ENCODE peak calls at places on chromosomes 11 and 22, in seven cellular contexts. Q is right lobe of liver, G is IMR-90, L is DND-41, O is fibroblast of mammary gland, U is WTC11, Y is HFF-Myc. F is an unnamed sample.

GRCh38 chr11:47161890-47162289 is 14.8 kb downstream of the ARFGAP2 start:
- DNase-seq in O (peak), L (no peak), U (no peak), Y (no peak), Q (no peak), G (peak), F (no peak)

GRCh38 chr11:61919841-61920631 is 2.7 kb upstream of the RAB3IL1 start:
- DNase-seq in L (no peak), Y (no peak), O (no peak), Q (no peak), U (no peak), G (no peak), F (no peak)

GRCh38 chr22:47032956-47033647 is 270.7 kb downstream of the TBC1D22A start:
- DNase-seq in Q (no peak), O (no peak), Y (no peak), U (no peak), G (no peak), L (no peak), F (no peak)

GRCh38 chr11:28878025-28878424 is 769.8 kb downstream of the METTL15 start:
- DNase-seq in G (peak), Y (no peak), L (no peak), Q (no peak), O (peak), U (no peak), F (no peak)

GRCh38 chr22:31337178-31337577 is 9.0 kb downstream of the PATZ1 start:
- DNase-seq in O (peak), U (no peak), L (no peak), Y (no peak), G (peak), Q (peak), F (no peak)

GRCh38 chr11:61067782-61068181 is 34.5 kb upstream of the CD5 start:
- DNase-seq in Q (no peak), O (no peak), L (no peak), U (no peak), Y (no peak), G (no peak), F (no peak)

GRCh38 chr22:39518996-39519680 is 1.2 kb upstream of the ATF4 start:
- DNase-seq in U (no peak), O (peak), Q (no peak), L (peak), G (peak), Y (no peak), F (no peak)

GRCh38 chr22:46484861-46485595 is 52.4 kb downstream of the CELSR1 start:
- DNase-seq in G (peak), U (no peak), Q (no peak), L (no peak), Y (no peak), O (peak), F (no peak)

GRCh38 chr22:33600113-33600512 is 320.2 kb downstream of the LARGE1 start:
- DNase-seq in Q (no peak), Y (no peak), L (no peak), O (no peak), G (no peak), U (no peak), F (no peak)

GRCh38 chr11:15920856-15921629 is 435.3 kb downstream of the SOX6 start:
- DNase-seq in O (no peak), U (no peak), Q (no peak), L (no peak), G (peak), Y (no peak), F (no peak)

GRCh38 chr11:14577835-14578529 is 57.8 kb upstream of the PSMA1 start:
- DNase-seq in Q (no peak), U (no peak), G (no peak), Y (no peak), O (no peak), L (no peak), F (no peak)

GRCh38 chr11:62439785-62440602 is 21.2 kb downstream of the SCGB1A1 start:
- DNase-seq in O (peak), Y (no peak), Q (no peak), L (no peak), G (peak), U (no peak), F (no peak)

GRCh38 chr22:46104170-46104880 is 46.0 kb upstream of the PPARA start:
- DNase-seq in Y (no peak), G (no peak), O (peak), Q (no peak), U (no peak), L (no peak), F (no peak)

GRCh38 chr11:19433367-19433766 is 192.6 kb upstream of the E2F8 start:
- DNase-seq in U (no peak), L (no peak), Q (no peak), G (no peak), O (no peak), Y (no peak), F (no peak)

GRCh38 chr11:104946907-104947306 is 21.5 kb downstream of the CASP4 start:
- DNase-seq in Y (no peak), Q (no peak), U (no peak), L (peak), O (peak), G (peak), F (peak)

GRCh38 chr11:34165786-34166557 is 60.5 kb downstream of the NAT10 start:
- DNase-seq in Y (no peak), Q (no peak), U (peak), O (peak), L (no peak), G (no peak), F (no peak)

GRCh38 chr11:129313588-129314288 is 61.9 kb upstream of the BARX2 start:
- DNase-seq in G (peak), Q (no peak), O (peak), L (no peak), U (no peak), Y (no peak), F (no peak)

GRCh38 chr22:39098026-39098425 is 982 bp downstream of the APOBEC3H start:
- DNase-seq in U (peak), L (no peak), G (no peak), Q (no peak), Y (no peak), O (no peak), F (no peak)

GRCh38 chr11:198236-198806 is 5.4 kb downstream of the SCGB1C1 start:
- DNase-seq in Q (peak), U (no peak), O (no peak), G (no peak), L (peak), Y (no peak), F (no peak)

GRCh38 chr22:38317237-38317994 is at the start of gene CSNK1E:
- DNase-seq in Y (no peak), U (peak), Q (peak), L (peak), G (peak), O (no peak), F (peak)

GRCh38 chr11:22193348-22194051 is 615 bp downstream of the ANO5 start:
- DNase-seq in L (no peak), Y (no peak), Q (peak), U (peak), O (no peak), G (no peak), F (peak)

GRCh38 chr11:94922675-94923347 is 50.5 kb downstream of the CWC15 start:
- DNase-seq in L (no peak), Y (no peak), G (no peak), U (no peak), Q (no peak), O (no peak), F (no peak)

GRCh38 chr22:44701824-44702478 is at the start of gene PRR5:
- DNase-seq in O (peak), L (peak), U (peak), Y (peak), Q (peak), G (peak), F (peak)

GRCh38 chr22:20215742-20216141 is 52.4 kb downstream of the RTN4R start:
- DNase-seq in O (no peak), Y (no peak), G (no peak), U (no peak), L (no peak), Q (no peak), F (no peak)

GRCh38 chr11:27081056-27081455 is 40.4 kb downstream of the BBOX1 start:
- DNase-seq in U (no peak), G (peak), L (no peak), Y (no peak), O (peak), Q (no peak), F (no peak)

GRCh38 chr11:125070699-125071254 is 7.7 kb downstream of the SLC37A2 start:
- DNase-seq in U (no peak), L (no peak), Q (peak), Y (no peak), G (peak), O (peak), F (no peak)

GRCh38 chr11:12179521-12179920 is 69.1 kb downstream of the MICAL2 start:
- DNase-seq in U (no peak), Q (no peak), Y (no peak), O (no peak), G (no peak), L (no peak), F (no peak)

GRCh38 chr11:68966894-68967780 is 13.6 kb downstream of the MRGPRD start:
- DNase-seq in Y (no peak), L (no peak), Q (no peak), O (no peak), G (no peak), U (peak), F (no peak)

GRCh38 chr11:10894666-10895065 is 36.8 kb upstream of the ZBED5 start:
- DNase-seq in Q (no peak), O (no peak), Y (no peak), L (no peak), G (no peak), U (no peak), F (no peak)

GRCh38 chr11:109033627-109034340 is 368.9 kb downstream of the DDX10 start:
- DNase-seq in G (peak), O (peak), U (no peak), Y (peak), Q (no peak), L (no peak), F (no peak)

GRCh38 chr11:27722945-27723344 is 22.7 kb upstream of the BDNF start:
- DNase-seq in L (no peak), Y (no peak), G (no peak), Q (no peak), U (peak), O (no peak), F (no peak)

GRCh38 chr11:12166299-12167092 is 56.1 kb downstream of the MICAL2 start:
- DNase-seq in Q (no peak), O (no peak), Y (no peak), L (no peak), G (no peak), U (no peak), F (no peak)

GRCh38 chr22:37193629-37194191 is 5.7 kb upstream of the C1QTNF6 start:
- DNase-seq in Q (peak), O (peak), Y (no peak), L (no peak), G (peak), U (no peak), F (no peak)

GRCh38 chr22:23132376-23133091 is 9.3 kb downstream of the RSPH14 start:
- DNase-seq in U (no peak), G (no peak), O (no peak), Y (no peak), L (no peak), Q (no peak), F (no peak)

GRCh38 chr11:69883292-69884255 is 64.4 kb upstream of the FGF3 start:
- DNase-seq in G (no peak), L (no peak), U (no peak), Q (no peak), O (no peak), Y (no peak), F (no peak)

GRCh38 chr11:7892751-7893356 is 38.2 kb downstream of the OR10A6 start:
- DNase-seq in L (peak), U (no peak), Q (no peak), G (peak), O (peak), Y (peak), F (no peak)

GRCh38 chr22:41951898-41952474 is at the start of gene SMIM45:
- DNase-seq in U (peak), G (no peak), Q (no peak), O (no peak), L (no peak), Y (no peak), F (no peak)
- TF ChIP-seq CTCF in U (no peak), G (no peak), Q (no peak), O (no peak), L (no peak), Y (no peak), F (no peak)

DNA sequence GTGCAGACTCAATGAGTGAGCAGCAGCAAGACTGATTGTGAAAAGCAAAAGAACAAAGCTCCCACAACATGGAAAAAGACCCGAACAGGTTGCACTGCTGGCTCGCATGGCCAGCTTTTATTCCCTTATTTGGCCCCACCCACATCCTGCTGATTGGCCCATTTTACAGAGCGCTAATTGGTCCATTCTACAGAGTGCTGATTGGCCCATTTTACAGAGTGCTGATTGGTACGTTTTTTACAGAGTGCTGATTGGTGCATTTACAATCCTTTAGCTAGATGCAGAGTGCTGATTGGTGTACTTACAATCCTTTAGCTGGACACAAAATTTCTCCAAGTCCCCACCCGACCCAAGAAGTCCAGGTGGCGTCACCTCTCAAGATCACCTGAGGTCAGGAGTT is 15.3 kb upstream of the SLC25A1 start:
- DNase-seq in U (no peak), L (no peak), O (no peak), Y (no peak), G (no peak), Q (no peak), F (no peak)
- TF ChIP-seq CTCF in U (no peak), L (no peak), O (no peak), Y (no peak), G (no peak), Q (no peak), F (no peak)

GRCh38 chr11:65218446-65218845 is 36.7 kb downstream of the CAPN1 start:
- DNase-seq in Y (no peak), G (no peak), U (no peak), Q (no peak), L (no peak), O (no peak), F (no peak)
- TF ChIP-seq CTCF in Y (no peak), G (no peak), U (no peak), Q (no peak), L (no peak), O (no peak), F (no peak)

DNA sequence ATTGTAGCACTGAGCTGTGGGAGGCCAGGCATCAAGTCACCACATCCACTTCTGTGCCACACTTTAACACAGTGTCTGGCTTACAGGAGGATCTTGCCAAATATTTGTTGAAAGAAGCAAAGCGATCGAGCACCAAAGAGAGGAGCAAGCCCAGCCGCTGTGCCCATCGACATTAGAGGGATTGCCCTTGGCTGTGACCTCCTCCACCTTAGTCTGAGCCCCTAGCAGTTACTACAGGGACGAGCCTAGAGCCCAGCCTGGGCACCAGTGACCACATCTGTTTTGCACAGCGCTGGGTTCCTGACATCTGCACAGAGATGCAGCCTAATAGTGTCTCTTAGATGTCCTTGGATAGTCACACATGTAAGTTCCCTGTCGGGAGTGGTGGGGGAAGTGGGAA is 17.7 kb downstream of the GRIK4 start:
- DNase-seq in Y (no peak), U (no peak), L (no peak), G (no peak), O (no peak), Q (no peak), F (no peak)
- TF ChIP-seq CTCF in Y (no peak), U (no peak), L (no peak), G (no peak), O (no peak), Q (no peak), F (no peak)

GRCh38 chr22:41047741-41048140 is 44.7 kb upstream of the EP300 start:
- DNase-seq in L (no peak), Y (no peak), O (peak), G (peak), U (no peak), Q (no peak), F (no peak)

GRCh38 chr22:41048791-41049717 is 43.3 kb upstream of the EP300 start:
- DNase-seq in O (peak), G (peak), L (no peak), U (peak), Y (peak), Q (peak), F (peak)

GRCh38 chr22:41052661-41053490 is 39.5 kb upstream of the EP300 start:
- DNase-seq in O (peak), U (no peak), Q (no peak), G (peak), L (no peak), Y (peak), F (no peak)

DNA sequence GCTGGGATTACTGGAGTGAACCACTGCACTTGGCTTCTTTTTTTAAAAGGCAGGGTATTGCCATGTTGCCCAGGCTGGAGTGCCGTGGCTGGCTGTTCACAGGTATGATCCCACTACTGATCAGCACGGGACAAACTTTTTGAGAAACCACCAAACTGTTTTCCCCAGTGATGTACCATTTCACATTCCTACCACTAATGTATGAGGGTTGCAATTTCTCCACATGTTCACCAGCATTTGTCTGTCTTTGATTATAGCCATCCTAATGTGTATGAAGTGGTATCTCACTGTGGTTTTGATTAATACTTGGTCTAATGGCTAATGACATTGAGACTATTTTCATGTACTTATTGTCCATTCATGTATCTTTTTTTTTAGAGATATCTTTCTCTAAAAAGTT is 41.5 kb upstream of the EP300 start:
- DNase-seq in O (peak), L (no peak), U (no peak), Q (no peak), G (no peak), Y (peak), F (no peak)
- TF ChIP-seq CTCF in O (peak), L (no peak), U (no peak), Q (no peak), G (peak), Y (peak), F (no peak)

GRCh38 chr22:41092847-41093371 is 517 bp downstream of the EP300 start:
- DNase-seq in O (peak), Y (no peak), G (peak), U (no peak), L (peak), Q (peak), F (no peak)

GRCh38 chr22:41094036-41094435 is 1.6 kb downstream of the EP300 start:
- DNase-seq in Q (no peak), Y (no peak), G (peak), L (peak), O (peak), U (no peak), F (no peak)

GRCh38 chr22:41096391-41096790 is 4.0 kb downstream of the EP300 start:
- DNase-seq in Q (no peak), Y (no peak), O (no peak), U (no peak), G (no peak), L (no peak), F (no peak)

GRCh38 chr22:41091139-41092022 is 1.0 kb upstream of the EP300 start:
- DNase-seq in O (peak), Q (peak), L (peak), G (peak), U (peak), Y (peak), F (peak)

GRCh38 chr22:41092023-41092817 is at the start of gene EP300:
- DNase-seq in O (peak), L (peak), Q (peak), G (peak), U (peak), Y (no peak), F (peak)
- TF ChIP-seq CTCF in O (no peak), L (peak), Q (peak), G (peak), U (no peak), Y (no peak), F (no peak)